ENCODE peak calls at places on chromosomes 13 and 19, in nine cellular contexts. One of them, this sample, is unnamed.

GRCh38 chr19:18274776-18275356 is 614 bp upstream of the IQCN start:
- DNase-seq in cerebellum: peak
- DNase-seq in trophoblast cell: peak
- DNase-seq in stimulated activated CD8-positive, alpha-beta memory T cell treated with anti-CD3 and anti-CD28 coated beads, Interleukin-12 subunit alpha, Interleukin-12 subunit beta, amount 100 ng/mL, for 1 hour: no peak
- DNase-seq in activated CD4-positive, alpha-beta T cell treated with anti-CD3 and anti-CD28 coated beads for 36 hours: peak
- DNase-seq in RPMI7951: peak
- DNase-seq in AML-193: peak
- DNase-seq in CD8-positive, alpha-beta T cell: no peak
- DNase-seq in SHP77 treated with DMSO at 0.1 percent for 48 hours: no peak
- DNase-seq in this sample: peak

GRCh38 chr19:37817180-37817911 is 38.0 kb upstream of the ZNF573 start:
- DNase-seq in cerebellum: peak
- DNase-seq in trophoblast cell: peak
- DNase-seq in stimulated activated CD8-positive, alpha-beta memory T cell treated with anti-CD3 and anti-CD28 coated beads, Interleukin-12 subunit alpha, Interleukin-12 subunit beta, amount 100 ng/mL, for 1 hour: peak
- DNase-seq in activated CD4-positive, alpha-beta T cell treated with anti-CD3 and anti-CD28 coated beads for 36 hours: peak
- DNase-seq in RPMI7951: peak
- DNase-seq in AML-193: no peak
- DNase-seq in CD8-positive, alpha-beta T cell: peak
- DNase-seq in SHP77 treated with DMSO at 0.1 percent for 48 hours: no peak
- DNase-seq in this sample: no peak

GRCh38 chr13:112142401-112142930 is 75.5 kb downstream of the SOX1 start:
- DNase-seq in cerebellum: no peak
- DNase-seq in trophoblast cell: no peak
- DNase-seq in stimulated activated CD8-positive, alpha-beta memory T cell treated with anti-CD3 and anti-CD28 coated beads, Interleukin-12 subunit alpha, Interleukin-12 subunit beta, amount 100 ng/mL, for 1 hour: no peak
- DNase-seq in activated CD4-positive, alpha-beta T cell treated with anti-CD3 and anti-CD28 coated beads for 36 hours: no peak
- DNase-seq in RPMI7951: no peak
- DNase-seq in AML-193: no peak
- DNase-seq in CD8-positive, alpha-beta T cell: no peak
- DNase-seq in SHP77 treated with DMSO at 0.1 percent for 48 hours: no peak
- DNase-seq in this sample: no peak

GRCh38 chr19:20453424-20453938 is 112.1 kb downstream of the ZNF737 start:
- DNase-seq in cerebellum: no peak
- DNase-seq in trophoblast cell: no peak
- DNase-seq in stimulated activated CD8-positive, alpha-beta memory T cell treated with anti-CD3 and anti-CD28 coated beads, Interleukin-12 subunit alpha, Interleukin-12 subunit beta, amount 100 ng/mL, for 1 hour: no peak
- DNase-seq in activated CD4-positive, alpha-beta T cell treated with anti-CD3 and anti-CD28 coated beads for 36 hours: no peak
- DNase-seq in RPMI7951: no peak
- DNase-seq in AML-193: no peak
- DNase-seq in CD8-positive, alpha-beta T cell: no peak
- DNase-seq in SHP77 treated with DMSO at 0.1 percent for 48 hours: no peak
- DNase-seq in this sample: no peak

GRCh38 chr19:56639217-56639616 is 3.7 kb upstream of the SMIM17 start:
- DNase-seq in cerebellum: no peak
- DNase-seq in trophoblast cell: peak
- DNase-seq in stimulated activated CD8-positive, alpha-beta memory T cell treated with anti-CD3 and anti-CD28 coated beads, Interleukin-12 subunit alpha, Interleukin-12 subunit beta, amount 100 ng/mL, for 1 hour: no peak
- DNase-seq in activated CD4-positive, alpha-beta T cell treated with anti-CD3 and anti-CD28 coated beads for 36 hours: peak
- DNase-seq in RPMI7951: peak
- DNase-seq in AML-193: peak
- DNase-seq in CD8-positive, alpha-beta T cell: no peak
- DNase-seq in SHP77 treated with DMSO at 0.1 percent for 48 hours: no peak
- DNase-seq in this sample: no peak

GRCh38 chr13:36125841-36126240 is 5.3 kb downstream of the DCLK1 start:
- DNase-seq in cerebellum: no peak
- DNase-seq in trophoblast cell: no peak
- DNase-seq in stimulated activated CD8-positive, alpha-beta memory T cell treated with anti-CD3 and anti-CD28 coated beads, Interleukin-12 subunit alpha, Interleukin-12 subunit beta, amount 100 ng/mL, for 1 hour: no peak
- DNase-seq in activated CD4-positive, alpha-beta T cell treated with anti-CD3 and anti-CD28 coated beads for 36 hours: no peak
- DNase-seq in RPMI7951: no peak
- DNase-seq in AML-193: no peak
- DNase-seq in CD8-positive, alpha-beta T cell: no peak
- DNase-seq in SHP77 treated with DMSO at 0.1 percent for 48 hours: no peak
- DNase-seq in this sample: no peak

GRCh38 chr19:12187625-12188024 is 24.7 kb downstream of the ZNF136 start:
- DNase-seq in cerebellum: no peak
- DNase-seq in trophoblast cell: no peak
- DNase-seq in stimulated activated CD8-positive, alpha-beta memory T cell treated with anti-CD3 and anti-CD28 coated beads, Interleukin-12 subunit alpha, Interleukin-12 subunit beta, amount 100 ng/mL, for 1 hour: no peak
- DNase-seq in activated CD4-positive, alpha-beta T cell treated with anti-CD3 and anti-CD28 coated beads for 36 hours: no peak
- DNase-seq in RPMI7951: no peak
- DNase-seq in AML-193: no peak
- DNase-seq in CD8-positive, alpha-beta T cell: no peak
- DNase-seq in SHP77 treated with DMSO at 0.1 percent for 48 hours: no peak
- DNase-seq in this sample: no peak

GRCh38 chr19:10800488-10800887 is 35.5 kb downstream of the TMED1 start:
- DNase-seq in cerebellum: peak
- DNase-seq in trophoblast cell: no peak
- DNase-seq in stimulated activated CD8-positive, alpha-beta memory T cell treated with anti-CD3 and anti-CD28 coated beads, Interleukin-12 subunit alpha, Interleukin-12 subunit beta, amount 100 ng/mL, for 1 hour: no peak
- DNase-seq in activated CD4-positive, alpha-beta T cell treated with anti-CD3 and anti-CD28 coated beads for 36 hours: no peak
- DNase-seq in RPMI7951: no peak
- DNase-seq in AML-193: no peak
- DNase-seq in CD8-positive, alpha-beta T cell: no peak
- DNase-seq in SHP77 treated with DMSO at 0.1 percent for 48 hours: no peak
- DNase-seq in this sample: no peak

GRCh38 chr19:42024622-42025111 is 30.6 kb upstream of the ATP1A3 start:
- DNase-seq in cerebellum: peak
- DNase-seq in trophoblast cell: no peak
- DNase-seq in stimulated activated CD8-positive, alpha-beta memory T cell treated with anti-CD3 and anti-CD28 coated beads, Interleukin-12 subunit alpha, Interleukin-12 subunit beta, amount 100 ng/mL, for 1 hour: no peak
- DNase-seq in activated CD4-positive, alpha-beta T cell treated with anti-CD3 and anti-CD28 coated beads for 36 hours: no peak
- DNase-seq in RPMI7951: peak
- DNase-seq in AML-193: no peak
- DNase-seq in CD8-positive, alpha-beta T cell: no peak
- DNase-seq in SHP77 treated with DMSO at 0.1 percent for 48 hours: no peak
- DNase-seq in this sample: no peak

This sample was measured in CD4-positive, CD25-positive, alpha-beta regulatory T cell.